ENCODE peak calls at places on chromosome 14, in ten cellular contexts. A is EH; Q is CD4-positive, alpha-beta memory T cell; P is ACHN; D is NCI-H774; K is amniotic stem cell; R is left ventricle myocardium superior; J is NCI-H460; T is choroid plexus epithelial cell; X is activated T-cell treated with anti-CD3 and anti-CD28 coated beads for 4 hours. N is an unnamed sample.
A peak's percentile ranks its signal among the peaks of the same experiment; 100 is the strongest.

GRCh38 chr14:68248481-68249255 is 429.1 kb downstream of the RAD51B start:
- DNase-seq in X (no peak), P (peak; percentile 73), J (peak; percentile 43), R (peak; percentile 47), K (no peak), T (peak; percentile 88), Q (peak; percentile 43), A (peak; percentile 67), D (peak; percentile 10), N (peak; percentile 64)

GRCh38 chr14:76917759-76918175 is 91.6 kb downstream of the LRRC74A start:
- DNase-seq in Q (no peak), P (no peak), K (no peak), T (no peak), J (no peak), R (peak; percentile 88), D (no peak), X (no peak), A (peak; percentile 27), N (no peak)

GRCh38 chr14:105903971-105904370 is 377.6 kb downstream of the TMEM121 start:
- DNase-seq in A (no peak), R (no peak), J (no peak), T (no peak), X (no peak), K (no peak), D (no peak), P (no peak), Q (no peak), N (no peak)

GRCh38 chr14:93804654-93805053 is 16.4 kb upstream of the PRIMA1 start:
- DNase-seq in J (no peak), P (no peak), X (no peak), D (no peak), Q (no peak), T (no peak), K (no peak), R (no peak), A (no peak), N (no peak)

GRCh38 chr14:68938515-68939423 is 40.3 kb downstream of the ACTN1 start:
- DNase-seq in J (no peak), K (no peak), A (peak; percentile 73), Q (no peak), P (peak; percentile 90), R (no peak), X (no peak), D (no peak), T (peak; percentile 59), N (peak; percentile 98)

GRCh38 chr14:29926701-29927595 is 699 bp downstream of the PRKD1 start:
- DNase-seq in D (peak; percentile 46), A (peak; percentile 58), P (peak; percentile 55), K (no peak), T (peak; percentile 42), X (no peak), R (peak; percentile 75), Q (no peak), J (peak; percentile 26), N (peak; percentile 49)

GRCh38 chr14:32004300-32004699 is 72.8 kb upstream of the ARHGAP5 start:
- DNase-seq in T (peak; percentile 82), X (no peak), K (no peak), A (peak; percentile 46), D (no peak), J (no peak), Q (no peak), P (peak; percentile 72), R (no peak), N (peak; percentile 74)

GRCh38 chr14:53106768-53107167 is 46.4 kb downstream of the DDHD1 start:
- DNase-seq in Q (no peak), T (no peak), P (no peak), D (no peak), J (no peak), X (no peak), R (no peak), A (no peak), K (no peak), N (no peak)

GRCh38 chr14:61476105-61476736 is 154.8 kb downstream of the PRKCH start:
- DNase-seq in K (no peak), R (no peak), T (no peak), A (no peak), D (no peak), X (no peak), J (no peak), Q (no peak), P (no peak), N (no peak)

GRCh38 chr14:56194062-56194461 is 75.9 kb downstream of the PELI2 start:
- DNase-seq in A (no peak), D (no peak), T (no peak), P (no peak), Q (no peak), K (no peak), R (no peak), J (no peak), X (no peak), N (no peak)

GRCh38 chr14:74732387-74732786 is 19.4 kb downstream of the FCF1 start:
- DNase-seq in P (no peak), X (no peak), J (no peak), A (no peak), D (no peak), K (no peak), Q (no peak), R (no peak), T (no peak), N (no peak)

GRCh38 chr14:69666698-69667211 is 55.4 kb downstream of the SUSD6 start:
- DNase-seq in P (no peak), A (peak; percentile 75), K (no peak), D (no peak), T (no peak), J (no peak), R (no peak), X (no peak), Q (no peak), N (no peak)

GRCh38 chr14:58130121-58130782 is 21.8 kb downstream of the ARMH4 start:
- DNase-seq in R (no peak), D (no peak), K (no peak), T (no peak), X (no peak), A (no peak), Q (no peak), P (no peak), J (no peak), N (no peak)

GRCh38 chr14:94161979-94162378 is 12.1 kb upstream of the PPP4R4 start:
- DNase-seq in T (peak; percentile 57), J (no peak), P (no peak), K (no peak), D (no peak), R (no peak), Q (no peak), A (no peak), X (no peak), N (no peak)

GRCh38 chr14:95265106-95266094 is 54.3 kb downstream of the CLMN start:
- DNase-seq in T (peak; percentile 96), A (peak; percentile 31), P (peak; percentile 97), K (peak; percentile 20), R (no peak), J (peak; percentile 86), D (peak; percentile 76), Q (no peak), X (peak; percentile 7), N (peak; percentile 100)

GRCh38 chr14:93629636-93630035 is 158.6 kb downstream of the PRIMA1 start:
- DNase-seq in J (no peak), K (no peak), R (no peak), T (no peak), A (no peak), D (no peak), X (no peak), Q (no peak), P (no peak), N (no peak)

GRCh38 chr14:32564591-32564990 is 235.5 kb downstream of the AKAP6 start:
- DNase-seq in Q (no peak), K (no peak), X (no peak), P (no peak), R (no peak), T (peak; percentile 67), J (no peak), D (no peak), A (peak; percentile 76), N (no peak)

GRCh38 chr14:36655963-36656768 is 5.5 kb upstream of the PAX9 start:
- DNase-seq in T (peak; percentile 8), Q (peak; percentile 32), K (no peak), D (peak; percentile 86), P (peak; percentile 33), X (no peak), A (no peak), J (peak; percentile 53), R (peak; percentile 21), N (no peak)

GRCh38 chr14:101862177-101862576 is 100.7 kb downstream of the PPP2R5C start:
- DNase-seq in A (peak; percentile 59), K (no peak), T (peak; percentile 31), J (no peak), R (no peak), D (no peak), P (peak; percentile 83), Q (no peak), X (no peak), N (peak; percentile 44)

GRCh38 chr14:104390221-104390931 is 189.2 kb upstream of the C14orf180 start:
- DNase-seq in J (no peak), R (no peak), K (no peak), D (no peak), P (no peak), T (no peak), Q (no peak), A (no peak), X (no peak), N (no peak)

N was measured in kidney glomerular epithelial cell.